ENCODE peak calls at places on chromosomes 2 and 18, in eight cellular contexts. A, Y, J, N, M, Q, H and T are unnamed samples.

GRCh38 chr18:9708057-9708881 is at the start of gene RAB31:
- DNase-seq in A (peak; percentile 64), Y (peak; percentile 97), J (peak; percentile 85), N (peak; percentile 66), M (peak; percentile 84), Q (peak; percentile 94), H (no peak), T (peak; percentile 74)

GRCh38 chr2:37775908-37776250 is 104.4 kb upstream of the CDC42EP3 start:
- DNase-seq in A (no peak), Y (no peak), J (no peak), N (no peak), M (no peak), Q (peak; percentile 78), H (no peak), T (no peak)

GRCh38 chr2:96152301-96153165 is 7.3 kb upstream of the DUSP2 start:
- DNase-seq in A (no peak), Y (no peak), J (no peak), N (no peak), M (peak; percentile 48), Q (peak; percentile 41), H (no peak), T (peak; percentile 4)

GRCh38 chr2:168740360-168740759 is 62.1 kb upstream of the NOSTRIN start:
- DNase-seq in A (no peak), Y (no peak), J (no peak), N (no peak), M (no peak), Q (no peak), H (no peak), T (no peak)

GRCh38 chr18:68445668-68446426 is 269.1 kb downstream of the TMX3 start:
- DNase-seq in A (no peak), Y (no peak), J (no peak), N (no peak), M (no peak), Q (no peak), H (no peak), T (no peak)

GRCh38 chr18:26931659-26932058 is 66.2 kb upstream of the AQP4 start:
- DNase-seq in A (no peak), Y (no peak), J (no peak), N (no peak), M (no peak), Q (no peak), H (no peak), T (no peak)

GRCh38 chr2:30782124-30782523 is 25.1 kb downstream of the CAPN13 start:
- DNase-seq in A (peak; percentile 10), Y (no peak), J (no peak), N (no peak), M (no peak), Q (no peak), H (no peak), T (peak; percentile 49)

GRCh38 chr2:73823916-73824523 is 4.7 kb upstream of the STAMBP start:
- DNase-seq in A (no peak), Y (peak; percentile 57), J (no peak), N (no peak), M (no peak), Q (no peak), H (no peak), T (peak; percentile 16)

GRCh38 chr18:31489311-31489710 is 8.7 kb upstream of the DSG2 start:
- DNase-seq in A (no peak), Y (no peak), J (no peak), N (no peak), M (no peak), Q (no peak), H (no peak), T (no peak)

GRCh38 chr2:157813477-157813876 is 62.7 kb downstream of the ACVR1 start:
- DNase-seq in A (no peak), Y (no peak), J (no peak), N (no peak), M (no peak), Q (no peak), H (no peak), T (no peak)

GRCh38 chr2:32937602-32938450 is 8.9 kb upstream of the LTBP1 start:
- DNase-seq in A (no peak), Y (no peak), J (no peak), N (peak; percentile 40), M (no peak), Q (no peak), H (no peak), T (no peak)

GRCh38 chr2:3377279-3377611 is 373 bp downstream of the EIPR1 start:
- DNase-seq in A (no peak), Y (peak; percentile 49), J (peak; percentile 22), N (no peak), M (no peak), Q (no peak), H (no peak), T (no peak)

GRCh38 chr2:2636813-2637212 is 305.7 kb upstream of the MYT1L start:
- DNase-seq in A (no peak), Y (no peak), J (no peak), N (peak; percentile 22), M (no peak), Q (no peak), H (no peak), T (no peak)

GRCh38 chr2:119749405-119750066 is 10.2 kb upstream of the PTPN4 start:
- DNase-seq in A (no peak), Y (no peak), J (no peak), N (no peak), M (no peak), Q (no peak), H (no peak), T (no peak)

GRCh38 chr2:239593455-239593854 is 192.6 kb upstream of the HDAC4 start:
- DNase-seq in A (no peak), Y (no peak), J (peak; percentile 9), N (no peak), M (peak; percentile 42), Q (peak; percentile 9), H (no peak), T (no peak)

GRCh38 chr2:240983361-240983995 is 14.9 kb upstream of the SNED1 start:
- DNase-seq in A (peak; percentile 50), Y (peak; percentile 57), J (peak; percentile 60), N (peak; percentile 81), M (no peak), Q (peak; percentile 59), H (no peak), T (peak; percentile 44)

GRCh38 chr18:28412521-28412920 is 235.6 kb upstream of the CDH2 start:
- DNase-seq in A (no peak), Y (no peak), J (no peak), N (no peak), M (no peak), Q (no peak), H (no peak), T (no peak)

GRCh38 chr2:27756544-27757498 is 14.7 kb upstream of the MRPL33 start:
- DNase-seq in A (no peak), Y (no peak), J (peak; percentile 61), N (no peak), M (no peak), Q (no peak), H (no peak), T (no peak)

GRCh38 chr2:62202729-62203128 is 6.8 kb downstream of the B3GNT2 start:
- DNase-seq in A (no peak), Y (no peak), J (no peak), N (no peak), M (no peak), Q (no peak), H (no peak), T (no peak)

GRCh38 chr18:55447672-55448018 is 140.3 kb downstream of the TCF4 start:
- DNase-seq in A (no peak), Y (no peak), J (no peak), N (no peak), M (no peak), Q (no peak), H (no peak), T (no peak)

GRCh38 chr2:119929537-119929936 is 83.3 kb upstream of the EPB41L5 start:
- DNase-seq in A (no peak), Y (no peak), J (no peak), N (no peak), M (no peak), Q (no peak), H (no peak), T (no peak)

GRCh38 chr18:74530584-74530862 is 3.8 kb upstream of the CNDP1 start:
- DNase-seq in A (peak; percentile 76), Y (no peak), J (no peak), N (no peak), M (no peak), Q (no peak), H (no peak), T (no peak)
- TF ChIP-seq EP300 in A (no peak), Y (no peak), J (no peak), N (no peak), M (no peak), Q (no peak), H (no peak), T (no peak)

DNA sequence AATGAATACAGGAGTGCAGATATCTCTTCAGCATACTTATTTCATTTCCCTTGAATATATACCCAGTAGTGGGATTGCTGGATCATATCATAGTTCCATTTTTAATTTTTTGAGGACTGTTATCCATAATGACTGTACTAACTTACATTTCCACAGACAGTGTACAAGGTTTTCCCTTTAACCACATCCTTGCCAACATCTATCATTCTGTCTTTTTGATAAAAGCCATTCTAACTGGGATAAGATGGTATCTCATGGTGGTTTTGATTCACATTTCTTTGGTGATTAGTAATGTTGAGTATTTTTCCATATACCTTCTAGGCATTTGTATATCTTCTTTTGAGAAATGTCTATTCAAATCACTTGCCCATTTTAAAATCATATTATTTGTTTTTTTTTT is 325.2 kb downstream of the CYP26B1 start:
- DNase-seq in A (no peak), Y (no peak), J (no peak), N (no peak), M (no peak), Q (no peak), H (no peak), T (no peak)
- TF ChIP-seq POLR2AphosphoS5 in A (no peak), Y (no peak), J (no peak), N (no peak), M (no peak), Q (no peak), H (no peak), T (no peak)

GRCh38 chr18:11091746-11092145 is 57.6 kb downstream of the PIEZO2 start:
- DNase-seq in A (no peak), Y (no peak), J (no peak), N (no peak), M (no peak), Q (no peak), H (peak; percentile 53), T (no peak)
- H3K27me3 ChIP-seq in A (no peaks in the 10 kb centered on the region), Y (no peaks in the 10 kb centered on the region), J (no peaks in the 10 kb centered on the region), N (no peaks in the 10 kb centered on the region), M (no peaks in the 10 kb centered on the region), Q (no peaks in the 10 kb centered on the region), H (no peaks in the 10 kb centered on the region), T (no peaks in the 10 kb centered on the region)

GRCh38 chr2:98114643-98115355 is 27.8 kb downstream of the VWA3B start:
- DNase-seq in A (no peak), Y (no peak), J (no peak), N (no peak), M (no peak), Q (no peak), H (no peak), T (peak; percentile 22)

GRCh38 chr2:98108110-98108509 is 21.1 kb downstream of the VWA3B start:
- DNase-seq in A (no peak), Y (no peak), J (no peak), N (no peak), M (no peak), Q (no peak), H (no peak), T (no peak)

DNA sequence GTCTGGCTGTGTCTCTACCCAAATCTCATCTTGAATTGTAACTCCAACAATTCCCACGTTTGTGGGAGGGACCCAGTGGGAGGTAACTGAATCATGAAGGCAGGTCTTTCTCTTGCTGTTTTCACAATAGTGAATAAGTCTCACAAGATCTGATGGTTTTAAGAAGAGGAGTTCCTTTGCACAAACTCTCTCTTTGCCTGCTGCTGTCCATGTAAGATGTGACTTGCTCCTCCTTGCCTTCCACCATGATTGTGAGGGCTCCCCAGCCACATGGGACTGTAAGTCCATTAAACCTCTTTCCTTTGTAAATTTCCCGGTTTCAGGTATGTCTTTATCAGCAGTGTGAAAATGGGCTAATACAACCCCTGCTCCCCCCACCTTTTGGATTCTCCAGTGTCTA is 23.8 kb downstream of the VWA3B start:
- DNase-seq in A (no peak), Y (no peak), J (no peak), N (no peak), M (no peak), Q (no peak), H (no peak), T (no peak)
- TF ChIP-seq EP300 in A (no peak), Y (no peak), J (no peak), N (no peak), M (no peak), Q (no peak), H (no peak), T (no peak)